ENCODE peak calls at places on chromosomes 5 and 9, in four cellular contexts. B, Y, K and I are unnamed samples.

GRCh38 chr5:107389769-107390168 is 281.0 kb downstream of the EFNA5 start:
- DNase-seq in Y (no peak), B (no peak), K (peak), I (no peak)

GRCh38 chr9:82101475-82101874 is 112.9 kb downstream of the SPATA31D1 start:
- DNase-seq in K (no peak), Y (no peak), B (no peak), I (no peak)

GRCh38 chr5:96790851-96791513 is 16.8 kb downstream of the ERAP1 start:
- DNase-seq in Y (no peak), K (peak), B (no peak), I (no peak)

GRCh38 chr5:108233617-108234016 is 148.3 kb downstream of the FBXL17 start:
- DNase-seq in Y (no peak), K (no peak), B (no peak), I (no peak)

GRCh38 chr9:127535834-127536233 is 76.2 kb upstream of the STXBP1 start:
- DNase-seq in B (peak), Y (peak), K (peak), I (no peak)

GRCh38 chr9:123609844-123610243 is 253.8 kb downstream of the CRB2 start:
- DNase-seq in Y (no peak), K (no peak), B (no peak), I (no peak)

GRCh38 chr5:96226941-96227552 is 206.0 kb downstream of the PCSK1 start:
- DNase-seq in B (peak), K (peak), Y (no peak), I (no peak)

GRCh38 chr9:134707031-134707680 is 65.6 kb downstream of the COL5A1 start:
- DNase-seq in Y (peak), K (no peak), B (peak), I (peak)

GRCh38 chr5:147558131-147558730 is 48.4 kb upstream of the DPYSL3 start:
- DNase-seq in Y (no peak), K (no peak), B (no peak), I (no peak)

GRCh38 chr5:179405426-179406030 is 60.3 kb upstream of the ADAMTS2 start:
- DNase-seq in K (no peak), Y (no peak), B (no peak), I (no peak)

GRCh38 chr5:100900142-100900795 is 2.8 kb downstream of the ST8SIA4 start:
- DNase-seq in B (peak), K (peak), Y (peak), I (peak)

GRCh38 chr9:118336952-118337349 is 632.7 kb downstream of the TLR4 start:
- DNase-seq in B (no peak), K (no peak), Y (no peak), I (no peak)

GRCh38 chr9:94222870-94223269 is 36.2 kb upstream of the ZNF169 start:
- DNase-seq in Y (no peak), B (no peak), K (peak), I (no peak)

GRCh38 chr5:178236685-178237084 is 4.1 kb upstream of the PHYKPL start:
- DNase-seq in K (no peak), B (peak), Y (peak), I (no peak)

GRCh38 chr9:104826109-104826775 is 62.3 kb downstream of the NIPSNAP3B start:
- DNase-seq in K (no peak), B (no peak), Y (no peak), I (no peak)

GRCh38 chr5:156587012-156587411 is 260.0 kb downstream of the SGCD start:
- DNase-seq in Y (no peak), K (no peak), B (no peak), I (no peak)

GRCh38 chr5:93359296-93359957 is 221.6 kb downstream of the NR2F1-AS1 start:
- DNase-seq in K (peak), Y (no peak), B (no peak), I (no peak)

GRCh38 chr9:111783857-111784256 is 10.9 kb downstream of the SHOC1 start:
- DNase-seq in B (no peak), Y (no peak), K (no peak), I (no peak)

GRCh38 chr5:75640395-75640794 is 29.1 kb downstream of the ANKDD1B start:
- DNase-seq in K (peak), B (no peak), Y (no peak), I (no peak)

GRCh38 chr5:150286820-150287219 is 2.8 kb downstream of the CAMK2A start:
- DNase-seq in Y (no peak), K (no peak), B (no peak), I (peak)

GRCh38 chr5:95809414-95809960 is 13.0 kb downstream of the GLRX start:
- DNase-seq in K (no peak), Y (no peak), B (no peak), I (no peak)

GRCh38 chr9:21155501-21155900 is 11.0 kb downstream of the IFNA21 start:
- DNase-seq in Y (no peak), B (no peak), K (peak), I (no peak)

GRCh38 chr9:69204869-69205268 is 30.8 kb downstream of the TJP2 start:
- DNase-seq in Y (no peak), B (peak), K (peak), I (peak)

GRCh38 chr5:96823900-96824351 is 16.2 kb upstream of the ERAP1 start:
- DNase-seq in K (peak), B (no peak), Y (no peak), I (no peak)

GRCh38 chr9:137988701-137989100 is 111.1 kb downstream of the CACNA1B start:
- DNase-seq in K (no peak), B (no peak), Y (no peak), I (no peak)

GRCh38 chr9:137987244-137988030 is 109.9 kb downstream of the CACNA1B start:
- DNase-seq in Y (no peak), B (no peak), K (no peak), I (no peak)

GRCh38 chr9:137988051-137988450 is 110.5 kb downstream of the CACNA1B start:
- DNase-seq in B (no peak), Y (no peak), K (no peak), I (no peak)

GRCh38 chr9:137989156-137989555 is 111.6 kb downstream of the CACNA1B start:
- DNase-seq in B (no peak), Y (no peak), K (no peak), I (no peak)

DNA sequence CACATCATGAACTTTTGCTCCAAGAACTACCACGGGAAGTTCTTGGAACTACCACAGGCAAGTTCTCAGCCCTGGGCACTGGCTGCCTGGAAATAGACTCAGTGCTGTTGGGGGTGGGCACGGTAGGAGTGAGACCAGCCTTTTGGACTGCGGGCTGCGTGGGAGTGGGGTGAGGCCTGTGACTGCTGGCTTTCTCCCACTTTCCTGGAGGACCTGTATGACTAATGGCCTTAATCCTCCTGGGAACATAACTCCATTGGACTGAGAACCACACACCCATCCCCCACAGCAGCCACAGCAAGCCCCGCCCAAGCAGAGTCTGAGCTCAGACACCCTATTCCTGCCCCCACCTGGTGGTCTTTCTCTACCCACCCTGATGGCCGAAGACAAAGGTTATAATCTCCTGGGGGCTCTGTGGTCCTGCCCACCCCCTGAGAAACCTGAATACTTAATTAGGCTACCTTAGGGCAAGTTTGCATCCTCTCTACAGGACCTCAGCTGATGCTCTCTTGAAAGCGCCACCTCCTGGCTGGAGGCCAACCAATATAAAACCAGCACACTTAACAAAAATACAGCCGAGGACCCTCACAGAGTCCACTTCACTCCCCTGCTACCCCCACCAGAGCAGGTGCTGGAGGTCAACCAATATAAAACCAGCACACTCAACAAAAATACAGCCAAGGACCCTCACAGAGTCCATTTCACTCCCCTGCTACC is 112.6 kb downstream of the CACNA1B start:
- DNase-seq in K (no peak), B (no peak), Y (no peak), I (no peak)
- TF ChIP-seq CTCF in K (no peak), B (no peak), Y (no peak), I (no peak)

DNA sequence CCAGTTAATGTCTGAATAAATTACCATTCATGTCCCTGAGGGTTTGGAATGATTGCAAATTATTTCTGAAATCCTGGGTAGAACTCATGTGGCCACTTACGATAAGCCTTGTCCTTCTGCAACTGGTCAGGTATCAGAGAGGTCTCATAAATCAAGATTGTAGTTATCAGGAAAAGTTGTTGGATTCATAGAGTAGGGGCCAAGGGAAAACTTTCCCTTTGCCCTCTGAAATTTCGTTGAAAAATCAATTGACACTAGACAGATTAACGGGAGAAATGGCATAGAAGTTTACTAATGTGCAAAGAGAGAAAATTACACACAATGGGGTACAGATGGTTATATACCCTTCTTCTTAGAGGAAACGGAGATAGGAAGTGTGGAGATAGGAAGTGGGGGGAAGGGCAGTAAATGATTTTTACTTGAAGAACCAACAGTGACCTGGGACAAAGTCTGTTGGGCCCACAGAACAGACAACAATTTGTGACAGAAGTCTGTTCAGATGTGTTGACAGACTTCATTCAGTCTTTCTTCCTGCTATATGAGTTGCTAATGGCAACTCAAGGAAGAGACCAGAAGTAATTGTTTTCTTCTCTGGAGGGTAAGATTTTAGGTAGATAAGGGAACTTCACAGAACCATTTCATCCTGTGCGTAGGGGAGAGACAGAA is 178.0 kb downstream of the C9orf152 start:
- DNase-seq in K (no peak), B (no peak), Y (no peak), I (no peak)
- TF ChIP-seq CTCF in K (no peak), B (no peak), Y (no peak), I (no peak)

GRCh38 chr5:115815006-115815692 is 1.3 kb downstream of the CDO1 start:
- DNase-seq in K (no peak), B (no peak), Y (no peak), I (no peak)
- TF ChIP-seq CTCF in K (no peak), B (no peak), Y (no peak), I (no peak)

GRCh38 chr5:120466337-120467006 is 2.4 kb downstream of the PRR16 start:
- DNase-seq in Y (no peak), K (no peak), B (no peak), I (no peak)

GRCh38 chr5:120464627-120465280 is 654 bp downstream of the PRR16 start:
- DNase-seq in B (peak), Y (peak), K (peak), I (peak)

GRCh38 chr5:120465281-120465961 is 1.3 kb downstream of the PRR16 start:
- DNase-seq in Y (peak), K (peak), B (peak), I (peak)

GRCh38 chr5:120463026-120463770 is 902 bp upstream of the PRR16 start:
- DNase-seq in B (no peak), K (no peak), Y (no peak), I (no peak)

DNA sequence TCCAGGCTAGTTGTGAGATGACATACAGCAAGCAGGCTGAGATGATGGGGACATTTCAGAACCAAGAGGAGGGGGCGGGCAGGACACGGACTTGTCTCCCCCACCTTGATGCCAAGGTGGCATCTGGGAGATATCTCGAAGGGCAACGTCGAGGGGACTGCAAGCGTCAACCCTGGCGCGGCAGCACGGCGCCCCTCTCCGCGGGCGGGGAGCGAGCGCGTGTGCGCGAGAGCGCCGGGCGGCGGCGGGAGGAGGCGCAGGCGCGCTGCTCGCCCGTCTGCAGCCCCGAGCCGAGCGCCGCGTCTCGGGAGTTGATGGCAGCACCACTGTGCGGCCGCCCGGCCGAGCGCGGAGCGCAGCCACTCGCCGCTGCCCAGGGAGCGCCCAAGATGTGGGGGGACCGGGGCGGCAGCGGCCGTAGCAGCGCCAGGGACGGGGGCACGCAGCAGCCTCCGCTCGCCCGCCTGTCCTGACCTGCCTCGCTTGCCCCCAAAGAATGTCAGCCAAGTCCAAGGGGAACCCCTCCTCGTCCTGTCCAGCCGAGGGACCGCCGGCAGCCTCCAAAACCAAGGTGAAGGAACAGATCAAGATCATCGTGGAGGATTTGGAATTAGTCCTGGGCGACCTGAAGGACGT is at the start of gene PRR16:
- DNase-seq in Y (peak), K (peak), B (peak), I (peak)
- TF ChIP-seq CTCF in Y (no peak), K (no peak), B (peak), I (no peak)

GRCh38 chr5:90294604-90295003 is 115.0 kb downstream of the CETN3 start:
- DNase-seq in B (no peak), Y (no peak), K (no peak), I (no peak)
- TF ChIP-seq CTCF in B (no peak), Y (no peak), K (no peak), I (peak)

DNA sequence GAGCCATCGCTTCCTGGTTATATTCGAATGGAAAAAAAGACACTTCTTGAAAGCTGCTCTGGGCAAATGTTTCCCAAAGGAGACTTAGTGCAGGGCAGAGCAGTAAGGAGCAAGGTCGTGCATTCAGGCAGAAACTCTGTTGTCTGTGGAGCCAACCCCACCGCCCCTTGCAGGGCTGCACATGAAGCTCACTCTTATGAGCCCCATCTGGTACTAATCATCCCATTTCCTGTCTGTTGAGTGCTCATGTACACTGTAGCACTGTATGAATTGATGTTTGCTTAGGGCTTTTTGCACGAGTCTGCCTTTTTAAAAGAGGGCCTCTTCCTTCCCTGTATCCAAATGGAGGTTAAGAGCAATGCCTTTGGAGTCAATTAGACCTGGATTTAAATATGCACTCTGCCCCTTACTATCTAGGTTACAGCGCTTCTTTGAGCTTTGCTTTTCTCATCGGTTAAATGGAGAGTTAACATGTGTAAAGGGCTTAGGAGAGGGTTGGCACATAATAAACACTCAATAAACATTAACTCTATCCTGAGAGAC is 25.4 kb downstream of the HMHB1 start:
- DNase-seq in B (no peak), K (no peak), Y (no peak), I (no peak)
- TF ChIP-seq CTCF in B (no peak), K (no peak), Y (no peak), I (no peak)

DNA sequence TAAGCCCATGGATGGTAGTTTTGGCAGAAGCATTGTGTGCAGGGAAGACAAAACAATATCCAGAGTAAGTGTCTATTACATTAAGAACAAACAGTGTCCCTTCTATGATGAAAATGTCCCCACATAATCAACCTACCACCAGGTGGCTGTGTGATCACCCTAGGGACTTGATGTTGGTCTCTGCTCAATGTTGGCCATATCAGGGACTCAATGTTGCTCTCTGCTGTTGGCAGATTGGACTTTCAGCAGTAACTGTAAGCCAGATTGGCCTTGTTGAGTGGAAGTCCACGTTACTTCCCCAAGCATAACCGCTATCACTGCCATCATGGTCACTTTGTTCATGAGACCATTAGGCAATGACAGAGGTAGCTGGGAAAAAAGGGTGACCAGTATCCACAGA is 52.8 kb upstream of the PRSS3 start:
- DNase-seq in B (no peak), K (no peak), Y (no peak), I (no peak)
- TF ChIP-seq CTCF in B (no peak), K (peak), Y (no peak), I (no peak)

DNA sequence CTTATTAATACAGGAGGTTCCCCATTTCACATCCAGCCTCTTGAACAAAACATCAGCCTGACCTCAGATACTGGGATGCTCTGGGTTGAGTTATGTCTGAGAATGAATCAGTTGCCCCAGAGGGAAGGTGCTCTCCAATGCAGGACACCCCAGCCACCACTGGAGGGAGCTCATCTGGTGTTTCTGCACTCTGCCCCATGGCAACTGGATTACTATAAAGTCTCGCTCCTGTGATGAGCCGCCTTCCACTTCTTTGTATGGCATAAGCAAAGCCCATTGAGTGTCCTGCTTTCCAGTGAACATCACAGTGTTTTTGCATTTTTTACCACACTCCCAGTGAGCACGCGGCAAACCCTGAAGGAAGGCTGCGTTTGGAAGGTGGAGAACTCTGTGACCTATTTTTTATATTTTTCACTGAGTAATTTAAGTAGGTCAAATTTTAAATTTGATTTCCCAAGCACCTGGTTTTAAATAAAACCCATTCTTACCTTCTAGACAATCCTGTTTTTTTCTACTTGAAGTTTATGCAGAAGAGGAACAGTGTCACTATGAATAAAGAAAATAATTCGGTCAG is 176.9 kb upstream of the WWC1 start:
- DNase-seq in B (no peak), K (peak), Y (peak), I (peak)
- TF ChIP-seq CTCF in B (peak), K (peak), Y (peak), I (peak)